ENCODE peak calls at places on chromosomes 2 and 18, in six cellular contexts. E, F, W, I, B and T are unnamed samples.

GRCh38 chr2:189142893-189143759 is 36.4 kb downstream of the COL5A2 start:
- DNase-seq in I (peak; percentile 63), F (no peak), B (peak; percentile 64), E (no peak), W (no peak), T (peak; percentile 90)

GRCh38 chr2:205563646-205564045 is 118.7 kb upstream of the NRP2 start:
- DNase-seq in I (peak; percentile 42), F (no peak), B (no peak), E (no peak), W (peak; percentile 22), T (no peak)

GRCh38 chr2:182559623-182560022 is 132.8 kb upstream of the PDE1A start:
- DNase-seq in B (peak; percentile 58), E (no peak), I (no peak), W (no peak), F (no peak), T (no peak)

GRCh38 chr2:109601693-109602250 is 12.0 kb downstream of the SEPTIN10 start:
- DNase-seq in W (peak; percentile 35), F (no peak), I (no peak), E (no peak), B (no peak), T (no peak)

GRCh38 chr2:12501469-12502147 is 215.1 kb upstream of the TRIB2 start:
- DNase-seq in F (no peak), B (peak; percentile 25), I (peak; percentile 65), E (no peak), W (no peak), T (peak; percentile 85)

GRCh38 chr2:171174075-171174474 is 13.4 kb upstream of the TLK1 start:
- DNase-seq in B (no peak), W (no peak), I (no peak), F (no peak), E (no peak), T (no peak)

GRCh38 chr2:122003196-122003595 is 247.7 kb downstream of the TSN start:
- DNase-seq in B (no peak), W (no peak), F (no peak), E (no peak), I (no peak), T (no peak)

GRCh38 chr2:144522741-144523605 is 3.1 kb upstream of the ZEB2 start:
- DNase-seq in F (no peak), B (no peak), E (no peak), W (no peak), I (peak; percentile 68), T (no peak)

GRCh38 chr2:216775043-216775453 is 79.7 kb upstream of the IGFBP5 start:
- DNase-seq in B (peak; percentile 99), W (peak; percentile 84), E (no peak), I (peak; percentile 55), F (peak; percentile 83), T (no peak)

GRCh38 chr18:27685071-27685470 is 491.9 kb downstream of the CDH2 start:
- DNase-seq in I (no peak), B (no peak), F (no peak), E (no peak), W (no peak), T (no peak)

GRCh38 chr2:81767173-81767720 is 1462.7 kb upstream of the LRRTM1 start:
- DNase-seq in W (peak; percentile 3), B (peak; percentile 66), F (no peak), E (no peak), I (no peak), T (no peak)

GRCh38 chr2:109345653-109346165 is 216.7 kb downstream of the SH3RF3 start:
- DNase-seq in F (no peak), W (no peak), E (no peak), B (no peak), I (no peak), T (no peak)

GRCh38 chr2:175371378-175371777 is 189.9 kb upstream of the ATP5MC3 start:
- DNase-seq in F (no peak), I (peak; percentile 18), E (no peak), B (no peak), W (no peak), T (peak; percentile 45)

GRCh38 chr2:147665035-147665434 is 179.8 kb upstream of the ACVR2A start:
- DNase-seq in F (no peak), W (no peak), I (no peak), B (no peak), E (no peak), T (no peak)

GRCh38 chr18:36017232-36017631 is 44.8 kb downstream of the RMP24 start:
- DNase-seq in F (no peak), B (no peak), W (no peak), E (no peak), I (no peak), T (no peak)

GRCh38 chr2:177772529-177772928 is 300.0 kb downstream of the PDE11A start:
- DNase-seq in F (no peak), I (peak; percentile 51), E (no peak), B (peak; percentile 37), W (peak; percentile 59), T (peak; percentile 66)

GRCh38 chr2:185668710-185669109 is 69.9 kb upstream of the FSIP2 start:
- DNase-seq in F (no peak), W (no peak), E (no peak), B (no peak), I (no peak), T (no peak)

GRCh38 chr2:32235315-32235714 is 29.4 kb downstream of the NLRC4 start:
- DNase-seq in B (peak; percentile 18), E (no peak), W (peak; percentile 15), I (no peak), F (no peak), T (no peak)

GRCh38 chr18:31741096-31741735 is 19.5 kb downstream of the SLC25A52 start:
- DNase-seq in F (peak; percentile 16), E (no peak), W (peak; percentile 61), I (peak; percentile 63), B (peak; percentile 20), T (peak; percentile 57)

GRCh38 chr2:196295005-196295404 is 123.6 kb upstream of the STK17B start:
- DNase-seq in F (no peak), W (no peak), I (no peak), E (no peak), B (no peak), T (no peak)

GRCh38 chr18:22082408-22082807 is 87.0 kb upstream of the GATA6 start:
- DNase-seq in B (no peak), W (no peak), E (no peak), I (no peak), F (no peak), T (no peak)

GRCh38 chr2:82994186-82994585 is 1464.9 kb downstream of the SUCLG1 start:
- DNase-seq in W (no peak), B (peak; percentile 6), F (no peak), I (no peak), E (no peak), T (no peak)

GRCh38 chr2:37610638-37611289 is 60.7 kb downstream of the CDC42EP3 start:
- DNase-seq in W (peak; percentile 68), F (no peak), I (no peak), E (no peak), B (no peak), T (no peak)

GRCh38 chr2:133774675-133775005 is 206.4 kb upstream of the NCKAP5 start:
- DNase-seq in F (peak; percentile 56), E (peak; percentile 11), I (no peak), B (peak; percentile 61), W (peak; percentile 35), T (no peak)

GRCh38 chr2:26086779-26087178 is 52.9 kb downstream of the RAB10 start:
- DNase-seq in E (no peak), F (peak; percentile 11), B (no peak), I (peak; percentile 33), W (no peak), T (no peak)

GRCh38 chr2:49686897-49687442 is 532.7 kb upstream of the FSHR start:
- DNase-seq in F (no peak), B (no peak), W (no peak), E (no peak), I (no peak), T (no peak)

GRCh38 chr2:101380376-101380775 is 6.9 kb downstream of the CREG2 start:
- DNase-seq in W (peak; percentile 81), F (no peak), E (no peak), I (peak; percentile 89), B (peak; percentile 88), T (peak; percentile 30)

GRCh38 chr18:13219012-13219396 is 444 bp downstream of the LDLRAD4 start:
- DNase-seq in E (no peak), B (no peak), F (no peak), I (no peak), W (no peak), T (no peak)

GRCh38 chr2:21042958-21043743 is 722 bp downstream of the APOB start:
- DNase-seq in B (peak; percentile 21), W (peak; percentile 64), E (peak; percentile 51), F (peak; percentile 16), I (peak; percentile 74), T (peak; percentile 46)

GRCh38 chr2:96505231-96505889 is at the start of gene NEURL3:
- DNase-seq in E (no peak), W (peak; percentile 24), F (no peak), I (no peak), B (peak; percentile 83), T (no peak)

GRCh38 chr2:51516667-51517066 is 484.7 kb upstream of the NRXN1 start:
- DNase-seq in B (no peak), I (no peak), W (no peak), F (no peak), E (no peak), T (peak; percentile 1)

GRCh38 chr2:37672104-37672869 is 845 bp upstream of the CDC42EP3 start:
- DNase-seq in I (peak; percentile 98), E (peak; percentile 40), W (peak; percentile 84), B (peak; percentile 86), F (peak; percentile 78), T (peak; percentile 69)

GRCh38 chr2:206250041-206250897 is 24.2 kb upstream of the ZDBF2 start:
- DNase-seq in W (peak; percentile 21), F (no peak), I (no peak), B (peak; percentile 33), E (no peak), T (no peak)

GRCh38 chr2:161824226-161824625 is 200.0 kb downstream of the SLC4A10 start:
- DNase-seq in F (no peak), E (no peak), W (no peak), B (no peak), I (no peak), T (no peak)